ENCODE peak calls at places on chromosome 15, in eight cellular contexts. X, O, M, T, F, G, S and A are unnamed samples.

GRCh38 chr15:29666241-29666640 is 156.0 kb downstream of the TJP1 start:
- DNase-seq in X (no peak), O (no peak), M (no peak), T (no peak), F (no peak), G (no peak), S (no peak), A (no peak)

GRCh38 chr15:33131880-33132279 is 62.6 kb downstream of the FMN1 start:
- DNase-seq in X (no peak), O (no peak), M (no peak), T (no peak), F (no peak), G (no peak), S (no peak), A (no peak)

GRCh38 chr15:77980094-77980493 is 97.4 kb downstream of the TBC1D2B start:
- DNase-seq in X (peak; percentile 55), O (no peak), M (no peak), T (no peak), F (peak; percentile 51), G (no peak), S (no peak), A (no peak)

GRCh38 chr15:81373996-81374395 is at the start of gene TMC3:
- DNase-seq in X (no peak), O (no peak), M (no peak), T (no peak), F (no peak), G (no peak), S (no peak), A (no peak)

GRCh38 chr15:90362936-90363212 is 10.8 kb downstream of the ZNF774 start:
- DNase-seq in X (no peak), O (no peak), M (no peak), T (no peak), F (no peak), G (no peak), S (no peak), A (no peak)

GRCh38 chr15:78162038-78162437 is 12.9 kb downstream of the IDH3A start:
- DNase-seq in X (no peak), O (no peak), M (no peak), T (no peak), F (no peak), G (no peak), S (no peak), A (no peak)

GRCh38 chr15:99454941-99455795 is 110.6 kb upstream of the MEF2A start:
- DNase-seq in X (peak; percentile 96), O (no peak), M (no peak), T (peak; percentile 93), F (no peak), G (no peak), S (peak; percentile 96), A (peak; percentile 98)

GRCh38 chr15:58260186-58260910 is 122.2 kb downstream of the AQP9 start:
- DNase-seq in X (no peak), O (no peak), M (no peak), T (peak; percentile 79), F (no peak), G (no peak), S (no peak), A (no peak)

GRCh38 chr15:68550498-68551295 is 28.1 kb upstream of the CORO2B start:
- DNase-seq in X (no peak), O (peak; percentile 87), M (peak; percentile 76), T (peak; percentile 80), F (peak; percentile 87), G (peak; percentile 66), S (peak; percentile 92), A (no peak)

GRCh38 chr15:82132742-82133141 is 86.9 kb upstream of the MEX3B start:
- DNase-seq in X (no peak), O (no peak), M (no peak), T (no peak), F (no peak), G (peak; percentile 51), S (no peak), A (no peak)

GRCh38 chr15:51450001-51450400 is 108.5 kb downstream of the GLDN start:
- DNase-seq in X (no peak), O (no peak), M (no peak), T (no peak), F (no peak), G (no peak), S (no peak), A (no peak)

GRCh38 chr15:75153084-75153483 is 48.6 kb upstream of the C15orf39 start:
- DNase-seq in X (no peak), O (peak; percentile 80), M (no peak), T (no peak), F (no peak), G (peak; percentile 59), S (no peak), A (no peak)

GRCh38 chr15:75154461-75155062 is 47.1 kb upstream of the C15orf39 start:
- DNase-seq in X (no peak), O (no peak), M (no peak), T (no peak), F (no peak), G (no peak), S (no peak), A (no peak)

GRCh38 chr15:75152382-75153079 is 49.2 kb upstream of the C15orf39 start:
- DNase-seq in X (no peak), O (no peak), M (no peak), T (no peak), F (no peak), G (no peak), S (no peak), A (no peak)

GRCh38 chr15:75151214-75152128 is 50.2 kb upstream of the C15orf39 start:
- DNase-seq in X (no peak), O (no peak), M (no peak), T (no peak), F (no peak), G (no peak), S (no peak), A (no peak)

DNA sequence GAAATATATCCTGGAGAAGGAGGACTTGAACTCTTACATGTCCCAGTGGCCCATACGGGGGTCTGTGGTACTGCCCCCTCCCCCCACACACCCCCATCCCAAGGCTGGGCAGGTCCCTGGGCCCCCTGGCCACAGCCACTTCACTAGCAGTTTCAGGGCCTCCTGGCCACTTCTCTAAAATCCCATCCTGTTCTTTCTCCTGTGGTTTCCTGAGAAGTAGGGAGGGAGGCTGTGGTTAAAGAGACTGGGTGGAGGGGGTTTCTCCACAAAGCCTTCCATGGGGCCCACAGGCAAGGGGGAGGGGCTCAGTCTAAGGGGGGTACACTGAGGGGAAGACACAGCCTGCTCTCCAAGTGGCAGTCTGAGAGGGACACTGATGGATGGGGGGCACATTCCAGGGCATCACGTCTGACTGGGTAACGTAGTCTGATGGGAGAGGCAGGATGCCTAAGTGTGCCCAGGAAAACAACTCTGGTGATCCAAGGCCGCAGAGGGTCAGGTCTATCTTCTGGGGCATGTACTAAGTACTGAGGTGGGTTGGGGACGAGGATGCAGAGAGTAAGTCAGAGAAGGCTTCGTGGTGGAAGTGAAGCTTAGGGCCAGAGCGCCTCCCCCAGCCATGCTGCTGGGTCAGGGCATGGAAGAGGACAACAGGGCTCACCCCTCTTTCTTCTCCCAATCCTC is 48.0 kb upstream of the C15orf39 start:
- DNase-seq in X (no peak), O (no peak), M (no peak), T (no peak), F (peak; percentile 78), G (no peak), S (no peak), A (no peak)
- H3K27ac ChIP-seq in X (no peak overlapping the region), O (no peak overlapping the region), M (no peak overlapping the region), T (no peak overlapping the region), F (peak overlapping the region; percentile 37), G (peak overlapping the region; percentile 1), S (no peak overlapping the region), A (no peak overlapping the region)

DNA sequence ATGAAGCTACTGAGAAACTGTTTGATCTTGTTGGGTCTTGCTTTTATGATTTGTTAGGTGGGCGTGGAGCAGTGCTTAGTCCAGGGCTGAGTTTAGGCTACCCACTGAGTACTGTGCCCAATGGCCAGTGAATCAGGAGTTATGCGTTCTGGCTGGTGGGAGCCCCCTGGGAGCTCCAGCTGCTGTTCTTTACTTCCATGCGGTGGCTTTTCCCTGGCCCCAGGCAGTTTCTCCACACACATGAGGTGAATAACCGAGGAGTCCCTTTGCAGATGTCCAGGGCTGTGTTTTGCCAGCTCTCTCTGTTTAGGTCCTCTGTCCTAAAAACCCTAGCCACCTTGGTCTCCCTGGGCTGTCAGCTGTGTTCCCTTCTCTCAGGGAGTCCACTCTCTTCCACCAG is 106.5 kb downstream of the KLF13 start:
- DNase-seq in X (no peak), O (no peak), M (no peak), T (no peak), F (no peak), G (no peak), S (no peak), A (no peak)
- H3K27ac ChIP-seq in X (no peak overlapping the region), O (no peak overlapping the region), M (no peak overlapping the region), T (no peak overlapping the region), F (no peak overlapping the region), G (no peak overlapping the region), S (no peak overlapping the region), A (no peak overlapping the region)

GRCh38 chr15:87734571-87735373 is 521.8 kb downstream of the NTRK3 start:
- DNase-seq in X (no peak), O (no peak), M (no peak), T (no peak), F (no peak), G (no peak), S (no peak), A (no peak)

GRCh38 chr15:87733977-87734376 is 522.6 kb downstream of the NTRK3 start:
- DNase-seq in X (no peak), O (no peak), M (no peak), T (no peak), F (no peak), G (no peak), S (no peak), A (no peak)

GRCh38 chr15:87733522-87733921 is 523.0 kb downstream of the NTRK3 start:
- DNase-seq in X (no peak), O (no peak), M (no peak), T (no peak), F (no peak), G (no peak), S (no peak), A (no peak)

GRCh38 chr15:87731630-87732029 is 524.9 kb downstream of the NTRK3 start:
- DNase-seq in X (no peak), O (no peak), M (no peak), T (no peak), F (no peak), G (no peak), S (no peak), A (no peak)

GRCh38 chr15:87733005-87733404 is 523.5 kb downstream of the NTRK3 start:
- DNase-seq in X (no peak), O (no peak), M (no peak), T (no peak), F (no peak), G (no peak), S (no peak), A (no peak)
- H3K27ac ChIP-seq in X (no peak overlapping the region), O (no peak overlapping the region), M (no peak overlapping the region), T (no peak overlapping the region), F (no peak overlapping the region), G (no peak overlapping the region), S (no peak overlapping the region), A (no peak overlapping the region)

DNA sequence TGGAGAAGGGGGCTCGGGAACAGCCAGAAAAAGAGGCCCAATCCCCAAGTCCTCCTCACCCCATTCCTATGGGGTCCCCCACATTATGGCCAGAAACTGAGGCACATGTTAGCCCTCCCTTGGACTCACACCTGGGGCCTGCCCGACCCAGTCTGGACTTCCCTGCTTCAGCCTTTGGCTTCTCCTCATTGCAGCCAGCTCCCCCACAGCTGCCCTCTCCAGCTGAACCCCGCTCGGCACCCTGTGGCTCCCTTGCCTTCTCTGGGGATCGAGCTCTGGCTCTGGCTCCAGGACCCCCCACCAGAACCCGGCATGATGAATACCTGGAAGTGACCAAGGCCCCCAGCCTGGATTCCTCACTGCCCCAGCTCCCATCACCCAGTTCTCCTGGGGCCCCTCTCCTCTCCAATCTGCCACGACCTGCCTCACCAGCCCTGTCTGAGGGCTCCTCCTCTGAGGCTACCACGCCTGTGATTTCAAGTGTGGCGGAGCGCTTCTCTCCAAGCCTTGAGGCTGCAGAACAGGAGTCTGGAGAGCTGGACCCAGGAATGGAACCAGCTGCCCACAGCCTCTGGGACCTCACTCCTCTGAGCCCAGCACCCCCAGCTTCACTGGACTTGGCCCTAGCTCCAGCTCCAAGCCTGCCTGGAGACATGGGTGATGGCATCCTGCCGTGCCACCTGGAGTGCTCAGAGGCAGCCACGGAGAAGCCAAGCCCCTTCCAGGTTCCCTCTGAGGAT is 10.6 kb downstream of the MAP1A start:
- DNase-seq in X (no peak), O (no peak), M (no peak), T (no peak), F (no peak), G (no peak), S (no peak), A (no peak)
- H3K27ac ChIP-seq in X (no peak overlapping the region), O (no peak overlapping the region), M (no peak overlapping the region), T (no peak overlapping the region), F (no peak overlapping the region), G (no peak overlapping the region), S (no peak overlapping the region), A (no peak overlapping the region)